ENCODE peak calls at places on chromosomes 2 and 18, in nine cellular contexts. One of them, this sample, is unnamed.

GRCh38 chr2:96114546-96114902 is 1.8 kb downstream of the ADRA2B start:
- DNase-seq in frontal cortex: no peak
- DNase-seq in thoracic aorta: no peak
- DNase-seq in K562: no peak
- DNase-seq in psoas muscle: no peak
- DNase-seq in LNCaP clone FGC: no peak
- DNase-seq in coronary artery: no peak
- DNase-seq in ecto neural progenitor cell: no peak
- DNase-seq in skeletal muscle cell: no peak
- DNase-seq in this sample: no peak

GRCh38 chr18:32380559-32380958 is 90.1 kb downstream of the GAREM1 start:
- DNase-seq in frontal cortex: no peak
- DNase-seq in thoracic aorta: no peak
- DNase-seq in K562: no peak
- DNase-seq in psoas muscle: no peak
- DNase-seq in LNCaP clone FGC: no peak
- DNase-seq in coronary artery: no peak
- DNase-seq in ecto neural progenitor cell: no peak
- DNase-seq in skeletal muscle cell: no peak
- DNase-seq in this sample: no peak

GRCh38 chr18:44033144-44033543 is 647.5 kb upstream of the SETBP1 start:
- DNase-seq in frontal cortex: no peak
- DNase-seq in thoracic aorta: no peak
- DNase-seq in K562: no peak
- DNase-seq in psoas muscle: no peak
- DNase-seq in LNCaP clone FGC: no peak
- DNase-seq in coronary artery: no peak
- DNase-seq in ecto neural progenitor cell: no peak
- DNase-seq in skeletal muscle cell: no peak
- DNase-seq in this sample: no peak

GRCh38 chr2:100194951-100195350 is 52.6 kb upstream of the AFF3 start:
- DNase-seq in frontal cortex: no peak
- DNase-seq in thoracic aorta: no peak
- DNase-seq in K562: no peak
- DNase-seq in psoas muscle: no peak
- DNase-seq in LNCaP clone FGC: no peak
- DNase-seq in coronary artery: no peak
- DNase-seq in ecto neural progenitor cell: no peak
- DNase-seq in skeletal muscle cell: no peak
- DNase-seq in this sample: no peak

GRCh38 chr2:235358981-235359471 is 134.8 kb upstream of the AGAP1 start:
- DNase-seq in frontal cortex: no peak
- DNase-seq in thoracic aorta: no peak
- DNase-seq in K562: no peak
- DNase-seq in psoas muscle: no peak
- DNase-seq in LNCaP clone FGC: no peak
- DNase-seq in coronary artery: no peak
- DNase-seq in ecto neural progenitor cell: no peak
- DNase-seq in skeletal muscle cell: no peak
- DNase-seq in this sample: no peak

GRCh38 chr2:167844714-167845530 is 402.5 kb downstream of the STK39 start:
- DNase-seq in frontal cortex: no peak
- DNase-seq in thoracic aorta: no peak
- DNase-seq in K562: no peak
- DNase-seq in psoas muscle: no peak
- DNase-seq in LNCaP clone FGC: no peak
- DNase-seq in coronary artery: no peak
- DNase-seq in ecto neural progenitor cell: peak; percentile 77
- DNase-seq in skeletal muscle cell: no peak
- DNase-seq in this sample: no peak

GRCh38 chr2:234026111-234026510 is 24.4 kb upstream of the SPP2 start:
- DNase-seq in frontal cortex: no peak
- DNase-seq in thoracic aorta: no peak
- DNase-seq in K562: no peak
- DNase-seq in psoas muscle: no peak
- DNase-seq in LNCaP clone FGC: no peak
- DNase-seq in coronary artery: no peak
- DNase-seq in ecto neural progenitor cell: no peak
- DNase-seq in skeletal muscle cell: no peak
- DNase-seq in this sample: no peak

GRCh38 chr18:63346471-63347183 is 20.4 kb downstream of the KDSR start:
- DNase-seq in frontal cortex: no peak
- DNase-seq in thoracic aorta: no peak
- DNase-seq in K562: no peak
- DNase-seq in psoas muscle: no peak
- DNase-seq in LNCaP clone FGC: no peak
- DNase-seq in coronary artery: no peak
- DNase-seq in ecto neural progenitor cell: no peak
- DNase-seq in skeletal muscle cell: no peak
- DNase-seq in this sample: no peak

GRCh38 chr2:70978388-70979357 is at the start of gene ANKRD53:
- DNase-seq in frontal cortex: no peak
- DNase-seq in thoracic aorta: no peak
- DNase-seq in K562: no peak
- DNase-seq in psoas muscle: peak; percentile 78
- DNase-seq in LNCaP clone FGC: no peak
- DNase-seq in coronary artery: peak; percentile 83
- DNase-seq in ecto neural progenitor cell: peak; percentile 88
- DNase-seq in skeletal muscle cell: no peak
- DNase-seq in this sample: no peak

GRCh38 chr2:148523315-148523714 is 121.2 kb upstream of the EPC2 start:
- DNase-seq in frontal cortex: no peak
- DNase-seq in thoracic aorta: no peak
- DNase-seq in K562: no peak
- DNase-seq in psoas muscle: no peak
- DNase-seq in LNCaP clone FGC: no peak
- DNase-seq in coronary artery: no peak
- DNase-seq in ecto neural progenitor cell: no peak
- DNase-seq in skeletal muscle cell: no peak
- DNase-seq in this sample: no peak

This sample was measured in AG04449.